ENCODE peak calls at places on chromosomes 12 and 14, in five cellular contexts. One of them, this sample, is unnamed.
A peak's percentile ranks its signal among the peaks of the same experiment; 100 is the strongest.

GRCh38 chr12:16349132-16349463 is 1.7 kb downstream of the MGST1 start:
- DNase-seq in HFFc6: peak; percentile 95
- DNase-seq in IMR-90: peak; percentile 96
- DNase-seq in cardiac fibroblast: peak; percentile 98
- DNase-seq in hepatocyte: peak; percentile 54
- DNase-seq in this sample: no peak

GRCh38 chr12:130646690-130647089 is 69.4 kb downstream of the RIMBP2 start:
- DNase-seq in hepatocyte: no peak
- DNase-seq in cardiac fibroblast: no peak
- DNase-seq in IMR-90: no peak
- DNase-seq in HFFc6: no peak
- DNase-seq in this sample: no peak

GRCh38 chr12:61610143-61610542 is 650.1 kb upstream of the USP15 start:
- DNase-seq in IMR-90: no peak
- DNase-seq in cardiac fibroblast: no peak
- DNase-seq in hepatocyte: no peak
- DNase-seq in HFFc6: no peak
- DNase-seq in this sample: no peak

GRCh38 chr12:94172031-94172430 is 23.7 kb downstream of the PLXNC1 start:
- DNase-seq in HFFc6: no peak
- DNase-seq in cardiac fibroblast: peak; percentile 69
- DNase-seq in IMR-90: peak; percentile 46
- DNase-seq in hepatocyte: no peak
- DNase-seq in this sample: no peak

GRCh38 chr12:9760699-9761406 is at the start of gene CD69:
- DNase-seq in cardiac fibroblast: no peak
- DNase-seq in IMR-90: no peak
- DNase-seq in hepatocyte: no peak
- DNase-seq in HFFc6: no peak
- DNase-seq in this sample: no peak

GRCh38 chr12:2372178-2372577 is 319.4 kb downstream of the CACNA1C start:
- DNase-seq in hepatocyte: no peak
- DNase-seq in HFFc6: no peak
- DNase-seq in IMR-90: no peak
- DNase-seq in cardiac fibroblast: no peak
- DNase-seq in this sample: no peak

GRCh38 chr12:16984484-16984883 is 378.5 kb upstream of the LMO3 start:
- DNase-seq in cardiac fibroblast: no peak
- DNase-seq in IMR-90: no peak
- DNase-seq in hepatocyte: no peak
- DNase-seq in HFFc6: no peak
- DNase-seq in this sample: no peak

GRCh38 chr14:53055003-53055402 is 98.1 kb downstream of the DDHD1 start:
- DNase-seq in IMR-90: peak; percentile 72
- DNase-seq in hepatocyte: peak; percentile 55
- DNase-seq in cardiac fibroblast: peak; percentile 84
- DNase-seq in HFFc6: peak; percentile 64
- DNase-seq in this sample: no peak

GRCh38 chr14:68060198-68060597 is 240.6 kb downstream of the RAD51B start:
- DNase-seq in cardiac fibroblast: no peak
- DNase-seq in IMR-90: no peak
- DNase-seq in hepatocyte: no peak
- DNase-seq in HFFc6: no peak
- DNase-seq in this sample: no peak

GRCh38 chr14:87049886-87050820 is 942.8 kb downstream of the GALC start:
- DNase-seq in HFFc6: peak; percentile 24
- DNase-seq in IMR-90: peak; percentile 47
- DNase-seq in hepatocyte: peak; percentile 46
- DNase-seq in cardiac fibroblast: peak; percentile 1
- DNase-seq in this sample: peak; percentile 60

GRCh38 chr12:6171409-6172015 is 28.7 kb upstream of the CD9 start:
- DNase-seq in HFFc6: no peak
- DNase-seq in IMR-90: no peak
- DNase-seq in cardiac fibroblast: peak; percentile 38
- DNase-seq in hepatocyte: no peak
- DNase-seq in this sample: no peak

GRCh38 chr12:72540811-72541210 is 268.6 kb downstream of the TRHDE start:
- DNase-seq in HFFc6: peak; percentile 49
- DNase-seq in cardiac fibroblast: no peak
- DNase-seq in IMR-90: peak; percentile 45
- DNase-seq in hepatocyte: no peak
- DNase-seq in this sample: no peak

GRCh38 chr12:61654698-61655097 is 605.5 kb upstream of the USP15 start:
- DNase-seq in HFFc6: no peak
- DNase-seq in hepatocyte: peak; percentile 14
- DNase-seq in IMR-90: no peak
- DNase-seq in cardiac fibroblast: no peak
- DNase-seq in this sample: no peak

GRCh38 chr12:108446766-108447165 is 68.3 kb upstream of the FICD start:
- DNase-seq in hepatocyte: no peak
- DNase-seq in IMR-90: no peak
- DNase-seq in cardiac fibroblast: peak; percentile 13
- DNase-seq in HFFc6: no peak
- DNase-seq in this sample: no peak

GRCh38 chr12:14408208-14408607 is 42.7 kb downstream of the ATF7IP start:
- DNase-seq in hepatocyte: no peak
- DNase-seq in IMR-90: peak; percentile 50
- DNase-seq in cardiac fibroblast: peak; percentile 64
- DNase-seq in HFFc6: peak; percentile 7
- DNase-seq in this sample: no peak

GRCh38 chr12:13340149-13340548 is 143.6 kb downstream of the EMP1 start:
- DNase-seq in HFFc6: no peak
- DNase-seq in cardiac fibroblast: peak; percentile 91
- DNase-seq in hepatocyte: no peak
- DNase-seq in IMR-90: no peak
- DNase-seq in this sample: no peak

GRCh38 chr12:112868459-112869041 is 38.2 kb upstream of the OAS1 start:
- DNase-seq in hepatocyte: peak; percentile 54
- DNase-seq in cardiac fibroblast: no peak
- DNase-seq in HFFc6: no peak
- DNase-seq in IMR-90: no peak
- DNase-seq in this sample: no peak

GRCh38 chr14:96091149-96091693 is 52.1 kb downstream of the C14orf132 start:
- DNase-seq in IMR-90: no peak
- DNase-seq in cardiac fibroblast: no peak
- DNase-seq in HFFc6: no peak
- DNase-seq in hepatocyte: no peak
- DNase-seq in this sample: no peak

GRCh38 chr14:61753631-61754030 is 8.6 kb upstream of the SNAPC1 start:
- DNase-seq in cardiac fibroblast: peak; percentile 54
- DNase-seq in hepatocyte: peak; percentile 10
- DNase-seq in IMR-90: peak; percentile 42
- DNase-seq in HFFc6: peak; percentile 24
- DNase-seq in this sample: no peak

GRCh38 chr14:76498976-76499375 is 123.0 kb downstream of the ESRRB start:
- DNase-seq in HFFc6: no peak
- DNase-seq in hepatocyte: no peak
- DNase-seq in IMR-90: no peak
- DNase-seq in cardiac fibroblast: no peak
- DNase-seq in this sample: no peak

GRCh38 chr14:101506921-101507300 is 54.4 kb upstream of the DIO3 start:
- DNase-seq in IMR-90: no peak
- DNase-seq in cardiac fibroblast: no peak
- DNase-seq in HFFc6: no peak
- DNase-seq in hepatocyte: no peak
- DNase-seq in this sample: peak; percentile 16

GRCh38 chr12:66698558-66698957 is 19.7 kb upstream of the GRIP1 start:
- DNase-seq in HFFc6: no peak
- DNase-seq in cardiac fibroblast: no peak
- DNase-seq in hepatocyte: no peak
- DNase-seq in IMR-90: no peak
- DNase-seq in this sample: no peak
- TF ChIP-seq CTCF in HFFc6: no peak
- TF ChIP-seq CTCF in cardiac fibroblast: no peak
- TF ChIP-seq CTCF in hepatocyte: no peak
- TF ChIP-seq CTCF in IMR-90: no peak
- TF ChIP-seq CTCF in this sample: no peak

GRCh38 chr12:27009926-27010325 is 4.3 kb downstream of the TM7SF3 start:
- DNase-seq in HFFc6: peak; percentile 15
- DNase-seq in IMR-90: no peak
- DNase-seq in hepatocyte: no peak
- DNase-seq in cardiac fibroblast: no peak
- DNase-seq in this sample: no peak
- TF ChIP-seq CTCF in HFFc6: peak; percentile 13
- TF ChIP-seq CTCF in IMR-90: no peak
- TF ChIP-seq CTCF in hepatocyte: no peak
- TF ChIP-seq CTCF in cardiac fibroblast: no peak
- TF ChIP-seq CTCF in this sample: no peak

GRCh38 chr12:69470189-69471094 is at the start of gene FRS2:
- DNase-seq in HFFc6: peak; percentile 85
- DNase-seq in IMR-90: peak; percentile 86
- DNase-seq in cardiac fibroblast: peak; percentile 90
- DNase-seq in hepatocyte: peak; percentile 94
- DNase-seq in this sample: peak; percentile 95
- TF ChIP-seq CTCF in HFFc6: peak; percentile 71
- TF ChIP-seq CTCF in IMR-90: peak; percentile 46
- TF ChIP-seq CTCF in cardiac fibroblast: peak; percentile 38
- TF ChIP-seq CTCF in hepatocyte: peak; percentile 47
- TF ChIP-seq CTCF in this sample: no peak

GRCh38 chr14:51337520-51337919 is 97.5 kb downstream of the TMX1 start:
- DNase-seq in cardiac fibroblast: no peak
- DNase-seq in HFFc6: no peak
- DNase-seq in hepatocyte: no peak
- DNase-seq in IMR-90: no peak
- DNase-seq in this sample: no peak

GRCh38 chr14:51333299-51333698 is 93.3 kb downstream of the TMX1 start:
- DNase-seq in HFFc6: no peak
- DNase-seq in IMR-90: no peak
- DNase-seq in hepatocyte: no peak
- DNase-seq in cardiac fibroblast: no peak
- DNase-seq in this sample: no peak

GRCh38 chr14:51335521-51335920 is 95.5 kb downstream of the TMX1 start:
- DNase-seq in HFFc6: no peak
- DNase-seq in cardiac fibroblast: no peak
- DNase-seq in hepatocyte: no peak
- DNase-seq in IMR-90: no peak
- DNase-seq in this sample: no peak

GRCh38 chr14:51333901-51334432 is 93.9 kb downstream of the TMX1 start:
- DNase-seq in HFFc6: peak; percentile 22
- DNase-seq in hepatocyte: no peak
- DNase-seq in cardiac fibroblast: peak; percentile 18
- DNase-seq in IMR-90: peak; percentile 64
- DNase-seq in this sample: no peak

DNA sequence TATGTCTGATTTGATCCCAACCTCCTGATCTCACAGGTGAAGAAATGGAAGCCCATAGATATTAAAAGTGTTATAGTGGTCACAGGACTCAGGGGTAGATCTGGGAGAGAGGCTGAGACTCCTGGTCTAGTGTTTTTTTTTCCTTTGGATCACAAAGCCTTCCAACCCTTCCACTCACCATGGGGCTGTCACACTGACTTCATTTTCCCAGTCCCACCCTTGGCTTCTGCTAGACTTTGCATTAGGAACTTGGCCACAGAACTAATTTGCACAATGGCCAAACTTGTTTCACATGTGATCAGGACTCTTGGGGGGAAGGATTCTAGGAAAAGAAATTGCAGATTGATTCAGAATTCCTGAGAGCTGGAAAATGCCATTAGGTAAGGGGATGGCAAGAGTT is 96.3 kb downstream of the TMX1 start:
- DNase-seq in cardiac fibroblast: no peak
- DNase-seq in HFFc6: no peak
- DNase-seq in hepatocyte: no peak
- DNase-seq in IMR-90: no peak
- DNase-seq in this sample: no peak
- TF ChIP-seq CTCF in cardiac fibroblast: no peak
- TF ChIP-seq CTCF in HFFc6: no peak
- TF ChIP-seq CTCF in hepatocyte: no peak
- TF ChIP-seq CTCF in IMR-90: no peak
- TF ChIP-seq CTCF in this sample: no peak

DNA sequence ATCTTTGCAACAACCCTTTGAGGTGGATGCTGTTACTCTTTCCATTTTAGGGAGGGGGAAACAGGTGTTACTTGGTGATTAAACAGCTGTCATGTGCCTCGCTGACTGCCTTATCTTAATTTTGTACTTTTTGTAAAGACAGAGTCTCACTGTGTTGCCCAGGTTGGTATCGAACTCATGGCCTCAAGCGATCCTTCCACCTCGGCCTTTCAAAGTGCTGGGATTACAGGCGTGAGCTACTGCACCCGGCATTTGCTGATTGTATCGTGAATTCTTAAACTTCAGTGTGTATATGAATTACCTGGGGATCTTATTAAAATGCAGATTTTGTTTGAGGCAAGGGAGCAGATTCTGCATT is 656 bp downstream of the PSMD9 start:
- DNase-seq in HFFc6: no peak
- DNase-seq in IMR-90: no peak
- DNase-seq in hepatocyte: no peak
- DNase-seq in cardiac fibroblast: no peak
- DNase-seq in this sample: no peak
- TF ChIP-seq CTCF in HFFc6: no peak
- TF ChIP-seq CTCF in IMR-90: no peak
- TF ChIP-seq CTCF in hepatocyte: no peak
- TF ChIP-seq CTCF in cardiac fibroblast: no peak
- TF ChIP-seq CTCF in this sample: no peak

DNA sequence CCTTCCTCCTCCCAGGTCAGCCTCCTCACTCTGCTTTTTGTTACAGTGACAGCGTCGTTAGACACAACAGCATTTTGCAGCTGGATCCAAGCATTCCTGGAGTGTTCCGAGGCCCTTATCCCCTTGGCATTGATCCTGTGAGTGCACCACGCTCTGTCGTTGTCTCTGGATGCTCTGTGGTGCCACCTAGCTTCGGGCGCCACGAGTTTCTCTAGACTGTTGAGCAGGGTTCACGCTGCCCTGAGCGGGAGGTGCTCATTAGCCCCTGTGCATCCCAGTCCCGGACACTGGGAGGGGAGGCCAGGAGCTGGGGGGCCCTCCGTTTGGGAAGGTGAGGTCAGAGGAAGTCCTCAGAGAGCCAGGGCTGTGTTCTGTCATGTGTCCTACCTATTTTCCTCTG is 17.3 kb upstream of the DNAH10 start:
- DNase-seq in hepatocyte: no peak
- DNase-seq in IMR-90: no peak
- DNase-seq in HFFc6: no peak
- DNase-seq in cardiac fibroblast: no peak
- DNase-seq in this sample: no peak
- TF ChIP-seq CTCF in hepatocyte: no peak
- TF ChIP-seq CTCF in IMR-90: no peak
- TF ChIP-seq CTCF in HFFc6: peak; percentile 23
- TF ChIP-seq CTCF in cardiac fibroblast: peak; percentile 4
- TF ChIP-seq CTCF in this sample: no peak

DNA sequence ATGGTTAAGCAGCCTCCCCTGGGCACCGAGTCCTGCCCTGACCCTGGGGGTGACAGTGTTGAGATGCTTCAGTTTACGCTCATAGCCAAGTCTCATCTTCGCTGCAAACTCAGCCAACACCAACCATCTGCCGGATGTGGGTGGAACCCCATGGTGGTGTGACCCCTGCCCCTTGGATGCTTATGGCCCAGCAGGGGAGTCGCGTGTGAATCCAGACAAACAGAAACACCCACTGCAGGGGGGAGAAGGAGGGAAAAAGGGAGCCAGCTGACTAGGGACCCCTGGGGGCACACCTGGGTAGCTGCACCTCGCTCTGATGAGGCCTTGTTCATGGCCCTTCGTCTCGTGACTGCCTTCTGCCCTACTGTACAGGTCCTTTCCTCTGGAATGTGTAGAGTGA is 23.8 kb downstream of the AACS start:
- DNase-seq in hepatocyte: no peak
- DNase-seq in IMR-90: no peak
- DNase-seq in HFFc6: no peak
- DNase-seq in cardiac fibroblast: no peak
- DNase-seq in this sample: no peak
- TF ChIP-seq CTCF in hepatocyte: no peak
- TF ChIP-seq CTCF in IMR-90: no peak
- TF ChIP-seq CTCF in HFFc6: peak; percentile 13
- TF ChIP-seq CTCF in cardiac fibroblast: no peak
- TF ChIP-seq CTCF in this sample: no peak

This sample was measured in glutamatergic neuron.